ENCODE peak calls at places on chromosomes 4 and X, in eight cellular contexts. X is gastrocnemius medialis, V is suprapubic skin, J is HCT116, W is ovary, I is testis, D is spleen, K is sigmoid colon. N is an unnamed sample.
A peak's percentile ranks its signal among the peaks of the same experiment; 100 is the strongest.

GRCh38 chrX:38192007-38192625 is 28.6 kb downstream of the SRPX start:
- DNase-seq in V (no peak), D (no peak), J (no peak), W (no peak), X (no peak), K (no peak), I (peak; percentile 14), N (no peak)

GRCh38 chr4:158781963-158782362 is 13.1 kb downstream of the FNIP2 start:
- DNase-seq in J (no peak), W (no peak), D (no peak), V (no peak), X (no peak), I (no peak), K (no peak), N (no peak)

GRCh38 chrX:71366674-71367256 is 608 bp downstream of the TAF1 start:
- DNase-seq in K (no peak), W (no peak), X (peak; percentile 14), D (peak; percentile 83), I (peak; percentile 33), V (no peak), J (no peak), N (no peak)

GRCh38 chr4:147733614-147734344 is 1.9 kb downstream of the ARHGAP10 start:
- DNase-seq in V (no peak), X (peak; percentile 85), J (no peak), W (no peak), I (peak; percentile 66), D (no peak), K (no peak), N (no peak)

GRCh38 chrX:55004231-55004630 is 4.1 kb downstream of the APEX2 start:
- DNase-seq in W (no peak), I (no peak), X (no peak), J (no peak), V (no peak), D (no peak), K (no peak), N (no peak)

GRCh38 chr4:67483868-67484602 is 61.3 kb downstream of the CENPC start:
- DNase-seq in V (no peak), X (peak; percentile 25), I (no peak), J (no peak), D (no peak), K (no peak), W (no peak), N (no peak)

GRCh38 chr4:143294310-143294709 is 42.4 kb upstream of the GAB1 start:
- DNase-seq in V (peak; percentile 86), D (no peak), K (peak; percentile 97), W (peak; percentile 82), X (peak; percentile 33), J (no peak), I (peak; percentile 75), N (no peak)

GRCh38 chr4:8255698-8256441 is 13.7 kb upstream of the HTRA3 start:
- DNase-seq in W (no peak), D (no peak), I (no peak), V (peak; percentile 91), K (no peak), J (no peak), X (peak; percentile 74), N (no peak)

GRCh38 chrX:34656467-34656841 is 631 bp downstream of the TMEM47 start:
- DNase-seq in J (no peak), D (no peak), V (no peak), I (no peak), W (no peak), X (peak; percentile 9), K (peak; percentile 60), N (no peak)

DNA sequence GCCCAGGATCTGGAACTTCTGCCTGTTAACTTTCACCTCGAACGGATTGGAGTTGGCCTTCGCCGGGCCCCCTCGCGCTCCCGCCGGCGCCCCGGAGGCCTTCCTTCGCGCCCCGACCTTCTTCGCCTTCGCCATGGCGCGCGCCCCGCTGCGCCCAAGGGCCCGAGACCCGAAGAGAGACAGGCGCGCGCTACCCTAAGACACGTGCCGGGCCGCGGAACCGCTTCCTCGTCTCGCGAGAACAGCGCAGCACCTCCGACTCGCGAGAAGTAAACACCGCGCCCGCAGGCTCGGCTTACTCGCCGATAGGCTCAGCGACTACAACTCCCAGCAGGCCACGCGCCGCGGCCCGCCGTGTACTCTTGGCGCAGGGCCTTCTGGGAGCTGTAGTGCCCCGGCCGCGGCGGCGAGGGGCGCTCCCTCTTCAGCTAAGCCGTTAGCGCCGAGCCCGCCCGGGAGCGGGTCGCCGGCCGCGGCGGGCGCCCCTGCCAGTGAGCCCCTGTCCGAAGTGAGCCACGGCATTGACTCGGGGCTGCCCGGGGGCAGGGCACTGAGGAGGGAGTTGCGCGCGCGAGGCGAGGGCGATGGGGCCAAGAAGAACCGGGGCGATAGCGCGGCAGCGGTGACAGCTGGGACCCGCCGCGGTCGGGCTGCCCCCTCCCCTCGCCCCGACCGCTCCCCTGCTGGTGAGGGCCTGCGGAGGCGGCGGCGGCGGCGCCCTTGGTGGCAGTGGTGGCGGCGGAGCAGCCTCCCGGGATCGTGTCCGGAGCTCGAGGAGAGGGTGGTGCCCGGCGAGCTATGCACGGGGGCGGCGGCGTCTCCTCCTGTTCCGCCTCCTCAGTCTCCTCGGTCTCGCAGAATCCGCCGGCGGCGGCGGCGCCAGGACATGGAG is at the start of the genes GRK4 and NOP14:
- DNase-seq in V (peak; percentile 100), I (peak; percentile 99), X (peak; percentile 98), W (peak; percentile 97), J (peak; percentile 93), D (peak; percentile 100), K (peak; percentile 99), N (peak; percentile 77)
- TF ChIP-seq POLR2A in V (peak; percentile 69), I (no peak), X (peak; percentile 87), W (peak; percentile 43), J (peak; percentile 66), D (no peak), K (no peak), N (peak; percentile 55)

GRCh38 chr4:173325007-173325736 is 9.0 kb downstream of the HMGB2 start:
- DNase-seq in K (no peak), X (no peak), J (no peak), W (no peak), V (no peak), I (no peak), D (no peak), N (no peak)

GRCh38 chr4:173332021-173332487 is 2.1 kb downstream of the HMGB2 start:
- DNase-seq in K (no peak), X (no peak), I (no peak), W (no peak), J (no peak), V (no peak), D (no peak), N (no peak)

GRCh38 chr4:173330590-173330989 is 3.6 kb downstream of the HMGB2 start:
- DNase-seq in J (no peak), K (no peak), X (no peak), V (no peak), D (no peak), W (no peak), I (no peak), N (no peak)

GRCh38 chr4:173332963-173333657 is 1.0 kb downstream of the HMGB2 start:
- DNase-seq in W (no peak), V (no peak), J (no peak), I (no peak), K (no peak), D (no peak), X (no peak), N (no peak)

DNA sequence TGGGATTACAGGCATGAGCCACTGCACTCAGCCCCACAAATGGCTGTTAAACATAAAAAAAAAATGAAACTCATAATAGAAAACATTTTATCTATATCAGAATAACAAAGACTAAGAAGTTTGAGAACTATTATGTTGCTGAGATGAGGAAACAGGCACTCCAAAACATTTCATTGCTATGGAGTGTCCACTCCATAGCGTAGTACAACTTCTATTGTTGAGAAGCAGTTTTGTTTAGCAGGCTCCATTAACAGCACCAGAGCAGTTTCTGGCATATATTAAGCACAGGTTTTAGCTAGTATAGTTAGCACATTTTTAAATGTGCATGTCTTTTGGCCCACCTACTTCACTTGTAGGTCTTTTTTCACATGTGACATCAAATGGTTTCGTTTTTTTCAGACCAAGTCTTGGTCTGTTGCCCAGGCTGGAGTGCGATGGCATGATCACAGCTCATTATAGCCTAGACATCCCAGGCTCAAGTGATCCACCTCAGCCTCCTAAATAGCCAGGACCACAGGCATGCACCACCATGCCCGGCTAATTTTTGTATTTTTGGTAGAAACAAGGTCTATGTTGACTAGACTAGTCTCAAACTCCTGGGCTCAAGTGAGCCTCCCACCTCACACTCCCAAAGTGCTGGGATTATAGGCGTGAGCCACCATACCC is 5.8 kb downstream of the HMGB2 start:
- DNase-seq in D (no peak), W (no peak), I (no peak), J (no peak), K (no peak), V (no peak), X (no peak), N (no peak)
- TF ChIP-seq POLR2A in D (no peak), W (no peak), I (no peak), J (no peak), K (no peak), V (no peak), X (no peak), N (no peak)

GRCh38 chr4:83010111-83010521 is 507 bp downstream of the LIN54 start:
- DNase-seq in V (no peak), K (no peak), W (no peak), X (no peak), I (no peak), D (no peak), J (no peak), N (no peak)
- TF ChIP-seq POLR2A in V (no peak), K (no peak), W (no peak), X (no peak), I (no peak), D (no peak), J (no peak), N (no peak)

GRCh38 chrX:10618911-10619310 is 1.5 kb downstream of the MID1 start:
- DNase-seq in I (no peak), J (no peak), D (no peak), X (no peak), W (no peak), V (no peak), K (no peak), N (no peak)

GRCh38 chrX:10619311-10620015 is 922 bp downstream of the MID1 start:
- DNase-seq in X (no peak), K (no peak), I (peak; percentile 25), V (no peak), D (no peak), J (no peak), W (no peak), N (no peak)

GRCh38 chrX:10617964-10618342 is 2.4 kb downstream of the MID1 start:
- DNase-seq in X (no peak), D (no peak), K (no peak), J (no peak), V (no peak), I (no peak), W (no peak), N (no peak)

GRCh38 chrX:10622197-10622596 is 1.8 kb upstream of the MID1 start:
- DNase-seq in W (no peak), D (no peak), V (no peak), J (no peak), X (no peak), K (no peak), I (no peak), N (no peak)

DNA sequence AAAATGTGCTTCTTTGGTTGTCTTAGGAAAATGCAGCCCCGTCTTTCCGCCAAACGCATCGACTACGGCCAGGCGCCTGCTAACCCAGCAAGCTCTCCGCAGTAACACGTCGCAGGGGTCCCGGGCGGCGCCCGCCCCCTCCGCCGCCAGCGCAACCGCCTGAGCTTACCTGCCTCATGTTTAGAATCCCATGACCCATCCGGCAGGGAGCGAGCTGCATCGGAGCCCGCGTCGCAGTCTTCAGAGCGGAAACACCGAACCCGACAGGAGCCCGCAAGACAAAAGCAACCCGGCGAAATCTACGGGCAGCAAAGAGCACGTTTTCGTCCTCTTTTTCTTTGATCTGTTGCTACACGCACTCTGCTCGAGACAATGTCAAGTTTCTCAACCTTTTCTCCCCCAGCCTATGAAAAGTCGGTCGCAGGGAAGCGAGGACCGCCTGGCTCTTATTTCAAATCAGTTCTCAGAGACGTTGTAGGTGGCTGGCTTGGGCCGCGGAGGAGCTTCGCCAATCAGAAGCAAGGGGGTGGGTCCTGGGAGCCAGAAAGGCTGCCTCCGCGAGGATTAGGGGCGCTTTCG is at the start of gene MID1:
- DNase-seq in D (peak; percentile 71), I (peak; percentile 90), X (peak; percentile 48), W (peak; percentile 70), V (peak; percentile 83), K (peak; percentile 90), J (peak; percentile 55), N (no peak)
- TF ChIP-seq POLR2A in D (no peak), I (no peak), X (no peak), W (peak; percentile 20), V (no peak), K (peak; percentile 58), J (no peak), N (no peak)